ENCODE peak calls at places on chromosomes 2 and 18, in eight cellular contexts. C is MM.1S, V is GM23248, F is PC-9, X is endothelial cell of umbilical vein, Q is IMR-90, Z is HCT116, E is H9. I is an unnamed sample.
A peak's percentile ranks its signal among the peaks of the same experiment; 100 is the strongest.

GRCh38 chr2:19140463-19141208 is 217.8 kb downstream of the OSR1 start:
- DNase-seq in Q (peak; percentile 95), C (no peak), X (peak; percentile 16), F (peak; percentile 83), V (peak; percentile 52), E (no peak), Z (peak; percentile 72), I (peak; percentile 76)

GRCh38 chr2:169254774-169255173 is 107.6 kb downstream of the LRP2 start:
- DNase-seq in Q (no peak), E (no peak), C (no peak), X (no peak), V (no peak), Z (no peak), F (no peak), I (no peak)

GRCh38 chr2:175062787-175063585 is 57.8 kb upstream of the CHN1 start:
- DNase-seq in X (no peak), C (no peak), E (peak; percentile 40), F (no peak), V (no peak), Q (no peak), Z (no peak), I (peak; percentile 58)

GRCh38 chr2:29920631-29921559 is 491 bp downstream of the ALK start:
- DNase-seq in V (peak; percentile 57), C (peak; percentile 14), E (peak; percentile 43), Z (no peak), Q (peak; percentile 5), X (no peak), F (no peak), I (peak; percentile 38)

GRCh38 chr2:237432484-237433092 is 18.6 kb upstream of the COL6A3 start:
- DNase-seq in X (no peak), V (peak; percentile 99), C (no peak), Q (peak; percentile 93), Z (peak; percentile 15), E (peak; percentile 56), F (peak; percentile 94), I (no peak)

GRCh38 chr18:36627616-36628015 is 201.2 kb downstream of the TPGS2 start:
- DNase-seq in C (no peak), X (no peak), Z (no peak), Q (no peak), F (no peak), E (no peak), V (no peak), I (no peak)

GRCh38 chr18:9132628-9133027 is 4.0 kb upstream of the ANKRD12 start:
- DNase-seq in C (no peak), F (no peak), E (no peak), Z (no peak), X (no peak), V (no peak), Q (no peak), I (no peak)

GRCh38 chr2:71581015-71581414 is 127.7 kb downstream of the DYSF start:
- DNase-seq in X (no peak), Z (no peak), V (peak; percentile 20), F (no peak), Q (no peak), C (no peak), E (no peak), I (no peak)

GRCh38 chr18:22169889-22170420 is 566 bp downstream of the GATA6 start:
- DNase-seq in Z (no peak), X (peak; percentile 74), V (peak; percentile 77), C (no peak), Q (peak; percentile 53), E (no peak), F (no peak), I (no peak)

GRCh38 chr2:181517685-181518301 is 60.6 kb downstream of the ITGA4 start:
- DNase-seq in V (no peak), Q (no peak), E (no peak), C (no peak), Z (no peak), X (no peak), F (peak; percentile 8), I (no peak)

GRCh38 chr2:63639344-63639743 is 50.6 kb downstream of the MDH1 start:
- DNase-seq in X (no peak), V (no peak), Z (no peak), F (no peak), C (no peak), E (no peak), Q (no peak), I (no peak)

GRCh38 chr2:229713371-229714079 is 830 bp downstream of the DNER start:
- DNase-seq in X (no peak), F (no peak), Z (no peak), E (peak; percentile 70), V (peak; percentile 12), Q (no peak), C (peak; percentile 44), I (peak; percentile 30)

GRCh38 chr2:129014432-129014831 is 695.8 kb upstream of the HS6ST1 start:
- DNase-seq in X (no peak), C (no peak), V (no peak), Z (no peak), Q (no peak), F (no peak), E (no peak), I (no peak)

GRCh38 chr2:157792345-157793052 is 83.6 kb downstream of the ACVR1 start:
- DNase-seq in Z (no peak), E (no peak), Q (peak; percentile 92), F (no peak), C (no peak), X (peak; percentile 33), V (peak; percentile 91), I (no peak)

GRCh38 chr2:172628085-172628484 is 72.2 kb downstream of the PDK1 start:
- DNase-seq in Z (no peak), C (no peak), X (no peak), E (no peak), Q (no peak), V (no peak), F (no peak), I (no peak)
- H2AFZ ChIP-seq in Z (no peak overlapping the region), C (no peak overlapping the region), X (no peak overlapping the region), E (no peak overlapping the region), Q (no peak overlapping the region), V (no peak overlapping the region), F (no peak overlapping the region), I (no peak overlapping the region)

GRCh38 chr2:9003366-9003615 is 193 bp downstream of the MBOAT2 start:
- DNase-seq in Q (no peak), V (no peak), C (no peak), X (no peak), F (no peak), E (no peak), Z (no peak), I (no peak)
- H2AFZ ChIP-seq in Q (peak overlapping the region; percentile 91), V (peak overlapping the region; percentile 81), C (peak overlapping the region; percentile 62), X (peak overlapping the region; percentile 75), F (no peak overlapping the region), E (no peak overlapping the region), Z (no peak overlapping the region), I (peak overlapping the region; percentile 74)

GRCh38 chr2:240520143-240520973 is 37.4 kb downstream of the ANKMY1 start:
- DNase-seq in X (no peak), F (no peak), Z (no peak), V (peak; percentile 37), Q (no peak), C (no peak), E (peak; percentile 64), I (no peak)
- H2AFZ ChIP-seq in X (no peak overlapping the region), F (no peak overlapping the region), Z (no peak overlapping the region), V (peak overlapping the region; percentile 79), Q (peak overlapping the region; percentile 56), C (no peak overlapping the region), E (no peak overlapping the region), I (no peak overlapping the region)

DNA sequence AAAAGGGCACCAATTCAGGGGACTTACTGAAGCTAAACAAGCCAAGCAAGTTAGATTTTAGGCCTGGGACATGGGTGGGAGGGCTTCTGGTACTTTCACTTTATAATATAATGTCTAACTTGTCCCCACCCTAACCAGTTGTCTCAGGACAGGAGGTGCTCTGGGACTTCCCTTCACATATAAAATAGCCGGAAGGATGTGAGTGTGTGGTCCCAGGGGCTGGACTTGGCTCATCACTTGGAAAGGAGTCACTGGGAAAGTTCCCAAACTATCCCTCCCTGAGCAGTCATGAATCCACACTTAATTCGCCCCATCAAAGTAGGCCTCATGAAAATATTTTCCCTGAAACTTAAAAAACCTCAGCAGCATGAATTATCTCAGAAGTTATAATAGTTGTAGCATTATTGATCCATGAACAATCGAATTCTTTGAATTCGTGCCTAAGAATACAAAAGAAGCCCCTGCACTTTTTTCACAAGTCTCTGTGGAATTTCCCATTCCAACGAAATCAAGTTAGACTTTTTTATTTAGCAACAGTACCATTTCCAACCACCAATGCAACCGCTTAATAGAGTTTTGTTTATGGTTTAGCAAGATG is 69.0 kb upstream of the SPTBN1 start:
- DNase-seq in Z (no peak), V (peak; percentile 77), X (peak; percentile 31), F (no peak), Q (peak; percentile 63), C (no peak), E (no peak), I (no peak)
- H2AFZ ChIP-seq in Z (no peak overlapping the region), V (peak overlapping the region; percentile 47), X (peak overlapping the region; percentile 80), F (no peak overlapping the region), Q (peak overlapping the region; percentile 68), C (no peak overlapping the region), E (no peak overlapping the region), I (no peak overlapping the region)

GRCh38 chr2:43218550-43219382 is 7.6 kb downstream of the ZFP36L2 start:
- DNase-seq in E (peak; percentile 63), X (peak; percentile 53), Q (peak; percentile 10), Z (no peak), V (peak; percentile 64), F (peak; percentile 65), C (peak; percentile 93), I (peak; percentile 56)

GRCh38 chr2:43216629-43217028 is 9.8 kb downstream of the ZFP36L2 start:
- DNase-seq in V (no peak), Z (no peak), X (no peak), Q (no peak), C (no peak), F (no peak), E (no peak), I (no peak)

GRCh38 chr2:43215673-43216255 is 10.6 kb downstream of the ZFP36L2 start:
- DNase-seq in F (no peak), Q (no peak), E (no peak), Z (no peak), V (no peak), C (no peak), X (no peak), I (no peak)

GRCh38 chr2:43218221-43218549 is 8.2 kb downstream of the ZFP36L2 start:
- DNase-seq in X (no peak), E (no peak), F (no peak), C (no peak), V (peak; percentile 55), Q (peak; percentile 47), Z (no peak), I (no peak)

DNA sequence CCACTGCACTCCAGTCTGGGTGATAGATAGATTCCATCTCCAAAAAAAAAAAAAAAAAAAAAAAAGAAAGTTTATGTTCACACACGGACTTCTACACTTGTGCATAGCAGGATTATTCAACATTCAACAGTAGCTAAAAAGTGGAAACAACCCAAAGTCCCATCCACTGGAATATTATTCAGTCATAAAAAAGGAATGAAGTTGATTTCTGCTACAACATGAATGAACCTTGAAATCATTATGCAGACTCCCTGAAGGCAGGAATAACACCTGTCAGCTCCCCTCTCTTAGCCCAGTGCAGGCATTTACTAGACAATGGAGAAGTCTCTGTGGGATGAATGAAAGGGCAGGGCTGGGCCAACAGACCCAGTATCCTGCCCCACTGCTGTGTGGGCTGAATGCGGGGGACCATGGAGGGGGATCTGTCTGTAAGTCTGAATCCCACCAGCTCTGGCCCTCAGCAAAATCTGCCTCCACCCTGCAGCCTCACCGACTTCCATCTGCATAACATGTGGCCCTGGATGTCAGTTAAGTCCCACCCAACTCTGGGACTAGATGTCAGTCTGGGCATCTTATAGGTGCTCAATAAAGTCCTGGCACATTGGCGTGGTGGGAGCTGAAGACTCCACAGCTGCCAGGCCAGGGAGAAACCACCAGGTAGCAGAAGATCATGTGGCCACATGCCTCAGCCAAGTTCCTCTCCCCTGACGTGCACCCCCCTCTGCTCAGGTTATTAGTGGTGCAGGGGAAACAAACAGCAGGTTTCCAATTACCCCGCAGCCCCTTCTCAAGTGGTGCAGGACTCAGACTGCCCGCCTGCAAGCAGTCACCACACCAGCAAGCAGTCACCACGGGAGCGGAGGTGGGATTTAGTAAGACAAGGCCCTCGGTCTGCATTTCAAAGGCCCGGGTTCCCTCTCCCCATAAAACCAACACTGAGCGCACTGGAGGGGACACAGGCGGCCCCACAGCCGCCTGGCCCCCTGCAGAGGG is 8.9 kb downstream of the ZFP36L2 start:
- DNase-seq in Z (no peak), V (peak; percentile 25), F (no peak), E (peak; percentile 97), X (no peak), C (peak; percentile 65), Q (no peak), I (peak; percentile 62)
- H2AFZ ChIP-seq in Z (no peak overlapping the region), V (peak overlapping the region; percentile 77), F (no peak overlapping the region), E (no peak overlapping the region), X (no peak overlapping the region), C (peak overlapping the region; percentile 14), Q (peak overlapping the region; percentile 71), I (no peak overlapping the region)

I was measured in hepatocyte.